ENCODE peak calls at places on chromosomes 12 and 14, in seven cellular contexts. P, F, D, E, O, U and Z are unnamed samples.
A peak's percentile ranks its signal among the peaks of the same experiment; 100 is the strongest.

GRCh38 chr12:52221912-52222457 is 11.1 kb upstream of the KRT7 start:
- DNase-seq in D (no peak), U (no peak), F (peak; percentile 56), O (no peak), P (peak; percentile 57), E (peak; percentile 93), Z (peak; percentile 47)

GRCh38 chr12:94139816-94140215 is 8.6 kb upstream of the PLXNC1 start:
- DNase-seq in E (peak; percentile 43), D (no peak), O (no peak), U (no peak), F (no peak), P (no peak), Z (no peak)

GRCh38 chr14:63905370-63905769 is 52.6 kb downstream of the SYNE2 start:
- DNase-seq in U (no peak), E (no peak), D (no peak), O (no peak), P (no peak), F (no peak), Z (no peak)

GRCh38 chr12:122908915-122909314 is 13.0 kb upstream of the VPS37B start:
- DNase-seq in U (no peak), F (no peak), P (no peak), D (no peak), E (no peak), O (no peak), Z (no peak)

GRCh38 chr12:115998119-115998633 is 279.3 kb downstream of the MED13L start:
- DNase-seq in U (peak; percentile 10), F (peak; percentile 54), P (peak; percentile 22), E (peak; percentile 82), D (no peak), O (peak; percentile 19), Z (peak; percentile 41)

GRCh38 chr12:6821674-6822433 is at the start of gene GPR162:
- DNase-seq in F (peak; percentile 71), D (no peak), O (peak; percentile 59), U (no peak), P (peak; percentile 66), E (peak; percentile 91), Z (no peak)

GRCh38 chr12:49791156-49791555 is 37.1 kb downstream of the NCKAP5L start:
- DNase-seq in O (no peak), U (no peak), E (no peak), D (no peak), F (no peak), P (no peak), Z (no peak)

GRCh38 chr12:66140726-66141125 is 10.2 kb upstream of the LLPH start:
- DNase-seq in U (no peak), E (no peak), D (no peak), F (peak; percentile 22), P (no peak), O (no peak), Z (peak; percentile 41)

GRCh38 chr12:12540261-12541013 is 22.2 kb downstream of the DUSP16 start:
- DNase-seq in U (peak; percentile 13), O (no peak), P (no peak), E (no peak), D (no peak), F (no peak), Z (peak; percentile 1)

GRCh38 chr14:46663382-46663781 is 11.8 kb upstream of the RPL10L start:
- DNase-seq in O (no peak), E (no peak), P (no peak), D (no peak), F (no peak), U (no peak), Z (no peak)

GRCh38 chr14:96255501-96256366 is at the start of gene BDKRB1:
- DNase-seq in E (no peak), O (no peak), F (no peak), P (no peak), U (no peak), D (no peak), Z (no peak)

GRCh38 chr14:54570651-54571415 is 3.9 kb downstream of the SAMD4A start:
- DNase-seq in U (no peak), F (no peak), O (no peak), P (no peak), E (no peak), D (no peak), Z (no peak)

GRCh38 chr14:105487986-105488777 is 1.5 kb downstream of the CRIP1 start:
- DNase-seq in O (no peak), E (no peak), U (no peak), D (no peak), P (no peak), F (no peak), Z (peak; percentile 37)

GRCh38 chr12:62813031-62813829 is 121.7 kb downstream of the PPM1H start:
- DNase-seq in F (peak; percentile 83), E (peak; percentile 65), U (no peak), D (no peak), P (peak; percentile 67), O (no peak), Z (peak; percentile 68)

GRCh38 chr12:40819427-40820108 is 127.3 kb downstream of the CNTN1 start:
- DNase-seq in O (peak; percentile 34), D (no peak), U (no peak), P (peak; percentile 20), E (peak; percentile 90), F (no peak), Z (no peak)